ENCODE peak calls at places on chromosomes 2 and 18, in seven cellular contexts. One of them, this sample, is unnamed.

GRCh38 chr2:102801098-102801718 is 39.4 kb downstream of the TMEM182 start:
- DNase-seq in H1: no peak
- DNase-seq in mesendoderm: peak
- DNase-seq in mesenchymal stem cell: peak
- DNase-seq in H9: no peak
- DNase-seq in trophoblast cell: no peak
- DNase-seq in neuronal stem cell: peak
- DNase-seq in this sample: peak

GRCh38 chr18:28422577-28422976 is 245.6 kb upstream of the CDH2 start:
- DNase-seq in H1: no peak
- DNase-seq in mesenchymal stem cell: no peak
- DNase-seq in H9: no peak
- DNase-seq in neuronal stem cell: no peak
- DNase-seq in mesendoderm: no peak
- DNase-seq in trophoblast cell: no peak
- DNase-seq in this sample: no peak

GRCh38 chr2:41500895-41501294 is 546.9 kb upstream of the PKDCC start:
- DNase-seq in trophoblast cell: no peak
- DNase-seq in mesenchymal stem cell: no peak
- DNase-seq in H9: no peak
- DNase-seq in neuronal stem cell: no peak
- DNase-seq in mesendoderm: peak
- DNase-seq in H1: no peak
- DNase-seq in this sample: no peak

GRCh38 chr18:58891753-58892152 is 27.1 kb downstream of the ZNF532 start:
- DNase-seq in neuronal stem cell: no peak
- DNase-seq in mesendoderm: no peak
- DNase-seq in H9: no peak
- DNase-seq in H1: no peak
- DNase-seq in mesenchymal stem cell: peak
- DNase-seq in trophoblast cell: no peak
- DNase-seq in this sample: no peak

GRCh38 chr2:109720379-109721116 is 73.6 kb upstream of the RGPD5 start:
- DNase-seq in mesendoderm: no peak
- DNase-seq in mesenchymal stem cell: no peak
- DNase-seq in H9: no peak
- DNase-seq in H1: no peak
- DNase-seq in neuronal stem cell: no peak
- DNase-seq in trophoblast cell: no peak
- DNase-seq in this sample: no peak

GRCh38 chr2:172244419-172245130 is 141.9 kb upstream of the DLX2 start:
- DNase-seq in trophoblast cell: no peak
- DNase-seq in mesendoderm: no peak
- DNase-seq in H1: no peak
- DNase-seq in H9: no peak
- DNase-seq in mesenchymal stem cell: peak
- DNase-seq in neuronal stem cell: no peak
- DNase-seq in this sample: peak

GRCh38 chr2:1563943-1564342 is 150.7 kb downstream of the TPO start:
- DNase-seq in trophoblast cell: no peak
- DNase-seq in H9: no peak
- DNase-seq in mesenchymal stem cell: no peak
- DNase-seq in mesendoderm: no peak
- DNase-seq in neuronal stem cell: no peak
- DNase-seq in H1: no peak
- DNase-seq in this sample: no peak

GRCh38 chr2:26816893-26817292 is 31.0 kb downstream of the CENPA start:
- DNase-seq in H1: no peak
- DNase-seq in mesenchymal stem cell: no peak
- DNase-seq in H9: peak
- DNase-seq in trophoblast cell: peak
- DNase-seq in mesendoderm: peak
- DNase-seq in neuronal stem cell: no peak
- DNase-seq in this sample: no peak

GRCh38 chr2:7203056-7203467 is 285.9 kb downstream of the RNF144A start:
- DNase-seq in H1: no peak
- DNase-seq in trophoblast cell: peak
- DNase-seq in mesendoderm: peak
- DNase-seq in neuronal stem cell: peak
- DNase-seq in H9: peak
- DNase-seq in mesenchymal stem cell: peak
- DNase-seq in this sample: peak

GRCh38 chr2:214731008-214731407 is 78.5 kb downstream of the BARD1 start:
- DNase-seq in mesenchymal stem cell: no peak
- DNase-seq in H9: no peak
- DNase-seq in neuronal stem cell: no peak
- DNase-seq in H1: no peak
- DNase-seq in mesendoderm: peak
- DNase-seq in trophoblast cell: no peak
- DNase-seq in this sample: no peak

GRCh38 chr18:8937112-8937641 is 165.3 kb upstream of the NDUFV2 start:
- DNase-seq in mesenchymal stem cell: no peak
- DNase-seq in H1: no peak
- DNase-seq in neuronal stem cell: no peak
- DNase-seq in mesendoderm: peak
- DNase-seq in H9: no peak
- DNase-seq in trophoblast cell: peak
- DNase-seq in this sample: peak

GRCh38 chr2:200909958-200910357 is 20.8 kb downstream of the NIF3L1 start:
- DNase-seq in H9: no peak
- DNase-seq in neuronal stem cell: no peak
- DNase-seq in trophoblast cell: peak
- DNase-seq in H1: no peak
- DNase-seq in mesenchymal stem cell: no peak
- DNase-seq in mesendoderm: no peak
- DNase-seq in this sample: no peak
- H2BK5ac ChIP-seq in H9: no peak
- H2BK5ac ChIP-seq in neuronal stem cell: no peak
- H2BK5ac ChIP-seq in trophoblast cell: no peak
- H2BK5ac ChIP-seq in H1: no peak
- H2BK5ac ChIP-seq in mesenchymal stem cell: no peak
- H2BK5ac ChIP-seq in mesendoderm: no peak
- H2BK5ac ChIP-seq in this sample: no peak

DNA sequence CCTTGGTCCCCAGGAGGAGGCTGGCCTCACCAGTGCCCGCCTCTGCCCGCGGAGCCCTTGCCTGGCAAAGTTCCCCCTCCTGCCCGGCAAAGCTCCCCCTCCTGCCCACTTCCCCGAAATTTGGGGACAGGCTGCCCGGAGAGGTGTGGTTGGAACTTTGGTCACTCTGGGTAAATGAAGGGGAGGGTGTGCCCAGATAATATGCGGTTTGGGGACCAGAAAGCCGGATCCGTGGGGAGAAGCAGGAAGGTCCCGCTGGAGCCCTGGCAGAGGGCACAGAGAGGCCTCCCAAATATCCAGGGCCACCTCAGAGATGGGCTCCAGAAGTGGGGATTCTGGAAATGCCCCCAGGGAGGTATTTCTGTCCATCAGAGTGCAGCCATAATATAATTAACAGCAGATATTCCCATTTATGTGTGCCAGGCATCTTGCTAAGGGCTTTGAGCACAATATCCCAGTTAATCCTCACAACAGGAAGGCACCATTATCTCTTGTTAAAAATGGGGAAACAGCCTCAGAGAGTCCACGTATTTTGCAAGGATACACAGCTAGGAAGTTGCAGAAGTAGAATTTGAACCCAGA is 848 bp downstream of the STEAP3 start:
- DNase-seq in H1: no peak
- DNase-seq in mesendoderm: no peak
- DNase-seq in H9: no peak
- DNase-seq in mesenchymal stem cell: no peak
- DNase-seq in neuronal stem cell: no peak
- DNase-seq in trophoblast cell: no peak
- DNase-seq in this sample: no peak
- H2AK5ac ChIP-seq in H1: no peak
- H2AK5ac ChIP-seq in mesendoderm: no peak
- H2AK5ac ChIP-seq in H9: no peak
- H2AK5ac ChIP-seq in mesenchymal stem cell: no peak
- H2AK5ac ChIP-seq in neuronal stem cell: no peak
- H2AK5ac ChIP-seq in trophoblast cell: no peak
- H2AK5ac ChIP-seq in this sample: no peak

GRCh38 chr2:233234264-233234663 is 17.2 kb upstream of the ATG16L1 start:
- DNase-seq in mesendoderm: no peak
- DNase-seq in trophoblast cell: peak
- DNase-seq in mesenchymal stem cell: no peak
- DNase-seq in H9: no peak
- DNase-seq in neuronal stem cell: no peak
- DNase-seq in H1: no peak
- DNase-seq in this sample: no peak

GRCh38 chr2:233233618-233234230 is 17.7 kb upstream of the ATG16L1 start:
- DNase-seq in H1: no peak
- DNase-seq in mesendoderm: no peak
- DNase-seq in neuronal stem cell: no peak
- DNase-seq in mesenchymal stem cell: no peak
- DNase-seq in H9: no peak
- DNase-seq in trophoblast cell: no peak
- DNase-seq in this sample: no peak

GRCh38 chr2:233235977-233236376 is 15.5 kb upstream of the ATG16L1 start:
- DNase-seq in mesendoderm: peak
- DNase-seq in mesenchymal stem cell: no peak
- DNase-seq in H9: peak
- DNase-seq in neuronal stem cell: no peak
- DNase-seq in H1: no peak
- DNase-seq in trophoblast cell: no peak
- DNase-seq in this sample: no peak

GRCh38 chr2:233234996-233235395 is 16.5 kb upstream of the ATG16L1 start:
- DNase-seq in trophoblast cell: peak
- DNase-seq in mesendoderm: no peak
- DNase-seq in neuronal stem cell: no peak
- DNase-seq in H1: no peak
- DNase-seq in mesenchymal stem cell: no peak
- DNase-seq in H9: no peak
- DNase-seq in this sample: no peak

GRCh38 chr2:233236820-233237589 is 14.5 kb upstream of the ATG16L1 start:
- DNase-seq in trophoblast cell: no peak
- DNase-seq in mesendoderm: no peak
- DNase-seq in neuronal stem cell: no peak
- DNase-seq in H1: no peak
- DNase-seq in H9: no peak
- DNase-seq in mesenchymal stem cell: no peak
- DNase-seq in this sample: no peak
- H4K8ac ChIP-seq in trophoblast cell: no peak
- H4K8ac ChIP-seq in mesendoderm: no peak
- H4K8ac ChIP-seq in neuronal stem cell: no peak
- H4K8ac ChIP-seq in H1: no peak
- H4K8ac ChIP-seq in H9: no peak
- H4K8ac ChIP-seq in mesenchymal stem cell: no peak
- H4K8ac ChIP-seq in this sample: no peak

DNA sequence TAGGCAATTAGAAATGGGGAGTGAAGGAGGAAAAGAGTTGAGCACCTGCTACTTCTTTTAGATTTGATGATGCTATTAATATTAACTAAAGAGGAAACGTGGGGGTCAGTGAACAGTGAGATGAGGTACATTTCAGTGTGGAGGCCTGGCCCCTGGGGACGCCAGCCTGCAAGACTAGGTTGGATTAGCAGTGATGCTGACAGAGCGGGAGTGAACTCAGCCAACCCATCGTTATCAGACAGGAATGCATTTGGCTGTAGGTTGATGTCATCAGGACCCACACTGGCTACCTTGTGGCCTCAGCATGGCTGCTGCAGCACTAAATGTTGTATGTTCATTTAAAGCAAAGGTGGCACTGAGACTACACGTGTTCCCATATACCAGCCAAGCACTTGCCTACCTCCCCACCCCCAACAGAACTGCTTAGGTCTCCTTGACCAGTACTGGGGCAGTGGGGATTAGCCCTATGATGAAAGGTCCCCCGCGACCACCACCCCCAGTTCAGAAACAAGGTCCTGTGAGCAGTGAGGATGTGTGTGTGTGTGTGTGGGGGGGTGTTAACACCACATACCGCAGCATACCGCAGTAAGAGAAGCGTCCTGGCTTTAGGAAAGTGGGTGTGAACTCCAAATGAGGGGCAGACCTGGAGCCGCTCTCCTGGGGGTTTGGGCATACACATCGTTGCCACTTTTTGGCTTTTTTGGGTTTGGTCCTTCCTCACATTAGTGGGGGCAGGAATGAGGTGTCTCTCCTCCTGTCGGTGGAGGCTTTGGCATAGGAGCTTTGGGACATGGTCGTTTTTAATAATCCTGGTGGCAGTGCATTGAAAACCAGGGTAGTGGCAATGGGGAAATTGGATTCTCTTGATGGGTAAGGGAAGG is 26.1 kb downstream of the DGKD start:
- DNase-seq in H1: no peak
- DNase-seq in trophoblast cell: no peak
- DNase-seq in mesenchymal stem cell: no peak
- DNase-seq in mesendoderm: peak
- DNase-seq in neuronal stem cell: no peak
- DNase-seq in H9: no peak
- DNase-seq in this sample: peak
- H2BK5ac ChIP-seq in H1: no peak
- H2BK5ac ChIP-seq in trophoblast cell: no peak
- H2BK5ac ChIP-seq in mesenchymal stem cell: no peak
- H2BK5ac ChIP-seq in mesendoderm: no peak
- H2BK5ac ChIP-seq in neuronal stem cell: no peak
- H2BK5ac ChIP-seq in H9: no peak
- H2BK5ac ChIP-seq in this sample: no peak